ENCODE peak calls at places on chromosomes 3 and 15, in five cellular contexts. L is heart left ventricle, D is prostate gland, E is stomach, Q is mesendoderm. I is an unnamed sample.
A peak's percentile ranks its signal among the peaks of the same experiment; 100 is the strongest.

GRCh38 chr3:72492240-72492639 is 356.0 kb downstream of the SHQ1 start:
- DNase-seq in L (peak; percentile 81), Q (peak; percentile 30), D (peak; percentile 35), E (no peak), I (peak; percentile 75)

GRCh38 chr15:91522609-91523332 is 330.7 kb upstream of the SLCO3A1 start:
- DNase-seq in D (no peak), E (no peak), Q (peak; percentile 62), L (no peak), I (no peak)

GRCh38 chr3:93969443-93969842 is 4.3 kb downstream of the PROS1 start:
- DNase-seq in D (no peak), E (no peak), L (no peak), Q (peak; percentile 46), I (peak; percentile 71)

GRCh38 chr3:64728994-64729393 is 41.2 kb upstream of the ADAMTS9 start:
- DNase-seq in D (no peak), Q (no peak), L (peak; percentile 27), E (no peak), I (no peak)

GRCh38 chr3:143329567-143330164 is 210.1 kb downstream of the CHST2 start:
- DNase-seq in E (no peak), L (no peak), D (no peak), Q (peak; percentile 21), I (no peak)

GRCh38 chr15:40051616-40052415 is 12.8 kb upstream of the SRP14 start:
- DNase-seq in Q (no peak), D (no peak), L (no peak), E (no peak), I (no peak)

GRCh38 chr15:71532994-71533393 is 277.4 kb upstream of the NR2E3 start:
- DNase-seq in Q (peak; percentile 61), D (no peak), E (no peak), L (no peak), I (no peak)

GRCh38 chr3:125129512-125129962 is 73.7 kb upstream of the HEG1 start:
- DNase-seq in L (no peak), Q (no peak), E (peak; percentile 37), D (peak; percentile 21), I (peak; percentile 99)

GRCh38 chr3:187770224-187770623 is 25.0 kb upstream of the BCL6 start:
- DNase-seq in D (no peak), L (no peak), E (no peak), Q (no peak), I (no peak)

GRCh38 chr3:127038476-127038875 is 55.6 kb downstream of the PLXNA1 start:
- DNase-seq in D (no peak), Q (no peak), L (peak; percentile 11), E (no peak), I (no peak)

GRCh38 chr3:127040216-127040615 is 57.3 kb downstream of the PLXNA1 start:
- DNase-seq in L (no peak), Q (no peak), D (no peak), E (no peak), I (no peak)

GRCh38 chr3:127038923-127039581 is 56.1 kb downstream of the PLXNA1 start:
- DNase-seq in L (peak; percentile 24), E (no peak), Q (no peak), D (no peak), I (no peak)

GRCh38 chr3:127041264-127041820 is 58.4 kb downstream of the PLXNA1 start:
- DNase-seq in L (peak; percentile 15), Q (no peak), D (no peak), E (no peak), I (no peak)

DNA sequence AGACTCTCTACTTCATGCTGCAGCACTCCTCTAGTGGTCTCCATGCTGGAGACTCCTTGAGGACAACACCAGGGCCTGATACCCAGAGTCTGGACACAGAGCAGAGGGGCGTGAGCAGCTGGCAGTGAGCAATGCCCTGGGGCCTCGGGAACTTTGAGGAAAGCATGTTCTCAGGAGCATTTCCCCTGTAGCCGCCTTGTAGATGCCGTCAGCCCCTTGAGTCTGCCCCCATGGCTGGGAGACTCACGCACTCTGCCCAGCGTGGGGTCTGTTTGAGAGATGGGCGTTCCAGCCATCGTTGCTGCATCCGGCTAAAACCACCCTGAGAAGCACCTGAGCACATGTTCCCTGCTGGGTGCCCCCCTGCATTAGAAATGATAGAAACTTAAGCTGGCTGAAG is 56.8 kb downstream of the PLXNA1 start:
- DNase-seq in E (no peak), L (no peak), Q (no peak), D (no peak), I (no peak)
- H3K27ac ChIP-seq in E (no peak overlapping the region), L (no peak overlapping the region), Q (no peak overlapping the region), D (no peak overlapping the region), I (no peak overlapping the region)

GRCh38 chr15:63072809-63073277 is 30.3 kb downstream of the TPM1 start:
- DNase-seq in D (no peak), E (no peak), Q (no peak), L (no peak), I (no peak)

GRCh38 chr15:63073497-63074172 is 31.1 kb downstream of the TPM1 start:
- DNase-seq in E (no peak), Q (no peak), L (no peak), D (no peak), I (no peak)

GRCh38 chr15:63077952-63078351 is 35.4 kb downstream of the TPM1 start:
- DNase-seq in Q (peak; percentile 63), E (no peak), D (no peak), L (no peak), I (no peak)

GRCh38 chr15:63075072-63075995 is 32.8 kb downstream of the TPM1 start:
- DNase-seq in D (no peak), E (no peak), L (no peak), Q (no peak), I (peak; percentile 59)

DNA sequence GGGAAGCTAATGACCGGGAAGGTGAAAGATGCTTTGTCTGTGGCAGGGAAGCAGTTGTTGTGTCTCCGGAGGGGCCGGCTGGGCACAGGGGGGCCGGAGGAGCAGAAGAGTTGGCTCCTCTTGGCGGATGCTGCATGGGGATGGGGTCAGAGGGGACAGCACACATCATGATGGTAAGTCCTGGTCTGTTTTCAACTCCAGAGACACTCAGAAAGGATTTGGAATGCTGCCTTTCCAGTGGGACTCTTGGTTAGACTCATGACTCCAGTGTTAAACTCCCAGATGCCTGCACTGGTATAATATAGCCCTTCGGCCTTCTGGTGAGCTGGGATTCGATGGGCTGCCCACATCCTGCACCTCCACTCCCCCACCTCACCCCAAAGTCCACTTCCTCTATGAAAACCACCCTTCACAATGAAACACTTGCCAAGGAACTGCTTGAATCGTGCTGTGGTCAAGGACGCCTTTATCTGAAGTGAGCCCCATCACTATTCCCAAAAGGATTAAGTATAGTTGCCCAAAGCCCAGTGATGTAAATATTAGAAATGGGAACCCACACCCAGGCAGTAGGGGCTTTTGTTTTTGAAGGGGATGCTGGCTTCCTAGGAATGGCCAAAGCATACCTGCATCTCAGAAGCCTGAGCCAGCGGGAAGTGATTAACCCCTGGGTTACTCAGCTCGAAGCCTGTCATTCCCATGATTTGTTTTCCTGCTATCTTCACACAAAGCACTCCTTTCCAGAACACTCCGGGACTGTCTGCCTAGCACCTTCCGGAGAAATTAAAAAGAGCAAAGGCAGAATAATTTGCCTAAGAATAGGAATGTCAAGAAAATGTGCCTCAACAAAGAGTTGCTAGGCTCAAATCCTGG is 33.8 kb downstream of the TPM1 start:
- DNase-seq in E (no peak), Q (peak; percentile 76), D (no peak), L (no peak), I (no peak)
- H3K27ac ChIP-seq in E (no peak overlapping the region), Q (peak overlapping the region; percentile 41), D (no peak overlapping the region), L (no peak overlapping the region), I (no peak overlapping the region)

DNA sequence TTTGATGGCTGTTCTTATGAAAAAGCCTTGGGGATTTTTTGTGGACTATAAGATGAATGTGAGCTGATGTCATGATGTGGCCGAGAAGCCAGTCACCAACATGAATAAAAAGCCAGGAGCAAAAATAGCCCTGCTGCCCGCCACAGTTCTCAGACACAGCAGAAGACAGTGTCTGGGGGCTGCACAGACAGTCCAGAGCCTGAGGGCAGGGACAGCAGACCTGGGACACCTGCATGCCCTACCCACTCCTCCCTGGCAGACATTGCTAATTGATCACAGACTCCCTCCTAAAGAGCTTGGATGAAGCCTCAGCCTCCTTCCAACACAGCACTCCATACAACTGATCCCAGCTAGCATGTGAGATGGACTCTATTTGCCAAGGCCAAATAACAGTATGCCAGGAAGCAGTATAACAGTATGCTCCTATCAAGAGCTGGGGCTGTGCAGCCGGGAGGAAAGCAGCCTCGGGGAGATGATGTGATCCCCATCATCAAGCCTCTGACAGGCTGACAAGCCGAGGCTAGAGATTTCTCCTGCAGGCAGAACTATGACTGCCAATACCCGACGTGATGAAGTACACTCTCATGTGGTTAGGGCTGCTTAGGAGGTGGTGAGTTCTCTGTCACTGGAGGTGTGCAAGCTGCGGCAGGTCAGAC is 105.4 kb upstream of the RPL32 start:
- DNase-seq in Q (no peak), D (no peak), L (no peak), E (no peak), I (no peak)
- H3K27ac ChIP-seq in Q (no peak overlapping the region), D (no peak overlapping the region), L (no peak overlapping the region), E (no peak overlapping the region), I (no peak overlapping the region)

GRCh38 chr15:20346082-20346805 is 195.4 kb downstream of the GOLGA6L6 start:
- DNase-seq in E (no peak), Q (no peak), D (no peak), L (no peak), I (no peak)
- H3K27ac ChIP-seq in E (no peak overlapping the region), Q (no peak overlapping the region), D (no peak overlapping the region), L (no peak overlapping the region), I (no peak overlapping the region)

GRCh38 chr3:168843481-168843880 is 747.8 kb upstream of the GOLIM4 start:
- DNase-seq in Q (no peak), E (no peak), D (no peak), L (no peak), I (no peak)
- H3K27ac ChIP-seq in Q (no peak overlapping the region), E (no peak overlapping the region), D (no peak overlapping the region), L (no peak overlapping the region), I (no peak overlapping the region)

DNA sequence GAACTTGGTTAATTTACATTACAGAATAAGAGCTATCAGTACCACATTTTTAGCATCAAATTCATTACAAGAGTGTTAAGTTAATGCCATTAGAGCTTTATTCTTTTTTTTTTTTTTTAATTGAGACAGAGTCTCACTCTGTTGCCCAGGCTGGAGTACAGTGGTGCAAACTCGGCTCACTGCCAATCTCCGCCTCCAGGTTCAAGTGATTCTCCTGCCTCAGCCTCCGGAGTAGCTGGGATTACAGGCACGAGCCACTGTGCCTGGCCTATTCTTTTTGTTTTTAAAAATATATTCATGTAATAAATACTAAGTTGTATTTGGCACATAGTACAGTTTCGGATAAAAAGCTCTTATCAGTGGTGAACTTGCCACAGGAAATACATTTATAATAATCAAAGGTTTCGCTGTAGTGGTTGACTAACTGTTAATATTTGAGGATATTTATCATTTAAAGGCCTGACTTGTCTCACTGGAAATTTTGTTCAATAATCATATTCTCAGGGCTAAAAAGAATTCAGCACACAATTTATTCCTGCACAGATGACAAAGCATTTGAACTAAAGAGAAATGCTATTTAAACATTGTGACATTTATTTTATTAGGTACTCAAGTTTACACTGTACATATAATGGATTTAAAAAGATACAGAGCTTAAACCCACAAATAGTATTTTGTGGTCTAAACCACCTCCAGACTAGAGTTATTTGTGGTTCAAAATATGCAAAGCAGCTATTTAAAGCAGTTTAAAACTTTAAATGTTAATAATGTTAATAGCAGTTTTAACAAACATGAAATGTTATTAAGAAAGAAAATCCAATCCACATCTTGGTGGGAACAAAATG is 6.1 kb upstream of the LEKR1 start:
- DNase-seq in D (no peak), E (no peak), L (no peak), Q (no peak), I (no peak)
- H3K27ac ChIP-seq in D (no peak overlapping the region), E (no peak overlapping the region), L (no peak overlapping the region), Q (no peak overlapping the region), I (no peak overlapping the region)

I was measured in mesenchymal stem cell.